ENCODE peak calls at places on chromosomes 2 and 18, in ten cellular contexts. C is fibroblast of mammary gland, Y is AG10803, R is right cardiac atrium, K is AG04449, W is kidney, N is Panc1, J is GM12878, X is BJ, V is lower lobe of right lung. D is an unnamed sample.

GRCh38 chr2:241191101-241191500 is 2.6 kb downstream of the ANO7 start:
- DNase-seq in W (peak), Y (no peak), C (no peak), X (no peak), J (no peak), R (peak), N (no peak), K (no peak), V (no peak), D (no peak)

GRCh38 chr2:234363011-234363487 is 133.8 kb downstream of the ARL4C start:
- DNase-seq in J (no peak), Y (peak), V (no peak), X (peak), K (no peak), C (peak), R (no peak), N (peak), W (no peak), D (no peak)

GRCh38 chr2:68846056-68846455 is 25.1 kb downstream of the BMP10 start:
- DNase-seq in X (no peak), N (no peak), J (no peak), Y (no peak), C (no peak), V (no peak), R (peak), W (no peak), K (no peak), D (no peak)

GRCh38 chr2:222336931-222337330 is 38.1 kb upstream of the PAX3 start:
- DNase-seq in Y (no peak), V (no peak), C (no peak), X (no peak), W (no peak), K (no peak), J (no peak), R (no peak), N (no peak), D (no peak)

GRCh38 chr2:233479616-233480489 is 86.7 kb downstream of the USP40 start:
- DNase-seq in J (no peak), C (no peak), R (no peak), X (no peak), V (no peak), N (no peak), K (no peak), W (no peak), Y (no peak), D (no peak)

GRCh38 chr2:226130192-226130591 is 669.4 kb downstream of the IRS1 start:
- DNase-seq in R (no peak), K (no peak), X (no peak), J (no peak), C (no peak), V (no peak), W (no peak), N (no peak), Y (no peak), D (no peak)

GRCh38 chr2:97995026-97995733 is 568 bp downstream of the TMEM131 start:
- DNase-seq in K (no peak), J (peak), Y (peak), R (peak), N (no peak), C (peak), V (peak), X (no peak), W (peak), D (no peak)

GRCh38 chr2:171432969-171433762 is 624 bp downstream of the METTL8 start:
- DNase-seq in X (no peak), C (peak), W (no peak), J (no peak), V (peak), R (no peak), Y (peak), K (no peak), N (peak), D (no peak)

GRCh38 chr2:126900646-126901319 is 2.1 kb downstream of the TEX51 start:
- DNase-seq in C (no peak), Y (no peak), X (no peak), R (no peak), W (peak), N (no peak), K (no peak), V (peak), J (no peak), D (no peak)

GRCh38 chr2:172009823-172010222 is 10.1 kb downstream of the METAP1D start:
- DNase-seq in N (no peak), J (no peak), X (no peak), C (no peak), V (no peak), Y (no peak), R (no peak), W (no peak), K (no peak), D (no peak)

GRCh38 chr2:148351439-148352143 is 293.0 kb upstream of the EPC2 start:
- DNase-seq in J (no peak), R (no peak), N (no peak), K (no peak), W (no peak), V (no peak), C (no peak), X (no peak), Y (no peak), D (no peak)

GRCh38 chr18:31722369-31722957 is 38.1 kb upstream of the B4GALT6 start:
- DNase-seq in C (peak), V (peak), Y (peak), R (peak), X (peak), J (peak), N (peak), W (no peak), K (no peak), D (peak)

GRCh38 chr18:22846088-22846683 is 86.9 kb upstream of the RBBP8 start:
- DNase-seq in C (peak), W (no peak), R (no peak), V (no peak), K (no peak), J (no peak), Y (peak), X (no peak), N (no peak), D (no peak)

GRCh38 chr18:961644-962355 is 57.1 kb downstream of the ADCYAP1 start:
- DNase-seq in V (no peak), Y (peak), N (peak), W (peak), C (peak), K (no peak), X (peak), R (no peak), J (no peak), D (no peak)

GRCh38 chr2:240955306-240956101 is 42.9 kb upstream of the SNED1 start:
- DNase-seq in J (no peak), C (no peak), X (no peak), V (no peak), N (no peak), K (no peak), R (peak), Y (no peak), W (no peak), D (no peak)

GRCh38 chr2:95695613-95696012 is 103.8 kb downstream of the TRIM43 start:
- DNase-seq in J (no peak), N (no peak), X (no peak), C (no peak), W (no peak), V (no peak), K (no peak), Y (no peak), R (peak), D (no peak)

GRCh38 chr18:51163543-51163942 is 33.9 kb downstream of the MEX3C start:
- DNase-seq in C (no peak), X (no peak), K (no peak), N (no peak), V (no peak), J (no peak), W (no peak), R (no peak), Y (no peak), D (no peak)

GRCh38 chr2:169511818-169512217 is 2.3 kb downstream of the KLHL41 start:
- DNase-seq in Y (no peak), C (no peak), V (no peak), K (no peak), R (no peak), N (no peak), X (no peak), W (no peak), J (no peak), D (no peak)

GRCh38 chr2:162297925-162298552 is 20.4 kb downstream of the IFIH1 start:
- DNase-seq in C (peak), N (no peak), K (peak), J (no peak), Y (peak), V (no peak), W (no peak), X (no peak), R (no peak), D (peak)

GRCh38 chr2:80417737-80418136 is 113.2 kb upstream of the LRRTM1 start:
- DNase-seq in Y (no peak), R (no peak), X (no peak), W (no peak), V (no peak), J (no peak), K (no peak), C (no peak), N (no peak), D (no peak)

GRCh38 chr2:201182650-201183372 is at the start of gene CASP10:
- DNase-seq in N (no peak), J (peak), R (no peak), X (no peak), C (peak), W (no peak), K (no peak), Y (peak), V (no peak), D (no peak)

GRCh38 chr18:12391487-12392136 is 14.6 kb upstream of the AFG3L2 start:
- DNase-seq in W (no peak), X (no peak), V (no peak), C (peak), Y (peak), R (no peak), N (peak), K (no peak), J (no peak), D (no peak)

DNA sequence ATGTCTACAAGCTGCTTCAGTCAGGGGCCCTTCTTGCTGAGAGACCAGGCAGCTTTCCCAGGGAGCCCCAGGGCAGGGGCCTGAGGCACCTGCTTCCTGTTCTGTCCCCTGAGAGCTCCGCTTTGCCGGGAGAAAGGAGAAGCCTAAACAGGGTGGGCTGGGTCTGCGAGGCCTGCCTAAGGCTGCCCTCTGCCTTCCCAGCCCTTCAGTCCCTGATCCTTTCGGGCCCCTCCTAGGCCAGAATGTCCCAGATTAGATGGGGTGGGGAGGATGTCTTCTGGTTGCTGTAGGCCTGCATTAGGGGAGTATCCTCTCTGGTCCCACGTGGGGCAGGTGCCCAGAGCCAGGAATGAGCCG is 72.4 kb downstream of the TGOLN2 start:
- DNase-seq in C (no peak), X (no peak), Y (no peak), K (no peak), J (no peak), W (no peak), V (no peak), R (no peak), N (no peak), D (no peak)
- H3K4me3 ChIP-seq in C (no peak), X (no peak), Y (no peak), K (no peak), J (no peak), W (no peak), V (no peak), R (no peak), N (no peak), D (no peak)

DNA sequence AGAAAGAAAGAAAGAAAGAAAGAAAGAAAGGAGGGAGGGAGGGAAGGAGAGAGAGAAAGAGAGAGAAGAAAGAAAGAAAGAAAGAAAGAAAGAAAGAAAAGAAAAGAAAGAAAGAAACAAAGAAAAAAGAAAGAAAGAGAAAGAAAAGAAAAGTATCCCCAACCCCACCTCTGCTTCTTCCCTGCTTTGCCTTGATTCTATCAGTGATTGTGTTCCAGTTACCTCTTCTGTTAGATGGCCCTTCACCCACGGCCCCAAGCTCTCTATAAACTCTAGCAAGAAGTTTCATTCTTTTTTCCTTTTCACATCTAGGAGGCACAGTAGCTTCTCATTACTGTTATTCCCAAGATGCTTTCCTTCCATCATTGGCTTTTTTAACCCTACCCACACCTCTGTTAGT is 1097.5 kb upstream of the ZEB2 start:
- DNase-seq in N (no peak), K (no peak), R (no peak), V (no peak), Y (no peak), C (no peak), W (no peak), X (no peak), J (no peak), D (no peak)
- H3K4me3 ChIP-seq in N (no peak), K (no peak), R (no peak), V (no peak), Y (no peak), C (no peak), W (no peak), X (no peak), J (no peak), D (no peak)

GRCh38 chr2:47767880-47768609 is 14.9 kb upstream of the MSH6 start:
- DNase-seq in N (no peak), J (no peak), Y (peak), R (peak), V (peak), X (no peak), W (peak), C (peak), K (no peak), D (no peak)
- H3K4me3 ChIP-seq in N (no peak), J (no peak), Y (no peak), R (no peak), V (no peak), X (no peak), W (no peak), C (no peak), K (no peak), D (peak)

GRCh38 chr2:238240761-238241711 is 1.2 kb upstream of the HES6 start:
- DNase-seq in J (no peak), C (peak), V (peak), X (no peak), N (no peak), R (peak), Y (no peak), W (no peak), K (no peak), D (peak)
- H3K4me3 ChIP-seq in J (no peak), C (no peak), V (peak), X (no peak), N (peak), R (peak), Y (no peak), W (no peak), K (no peak), D (peak)

GRCh38 chr18:6881034-6881800 is 151.7 kb downstream of the ARHGAP28 start:
- DNase-seq in C (peak), X (peak), N (no peak), J (no peak), V (no peak), W (no peak), R (no peak), Y (peak), K (no peak), D (peak)

GRCh38 chr18:6891788-6892187 is 162.3 kb downstream of the ARHGAP28 start:
- DNase-seq in C (peak), J (no peak), K (no peak), V (no peak), N (no peak), X (no peak), W (no peak), R (no peak), Y (no peak), D (no peak)

GRCh38 chr18:6886931-6887330 is 157.4 kb downstream of the ARHGAP28 start:
- DNase-seq in V (no peak), K (no peak), Y (no peak), R (no peak), X (no peak), C (no peak), W (no peak), N (no peak), J (no peak), D (no peak)

GRCh38 chr18:6884944-6885343 is 155.4 kb downstream of the ARHGAP28 start:
- DNase-seq in N (no peak), J (no peak), R (no peak), V (no peak), W (no peak), C (peak), K (no peak), Y (no peak), X (no peak), D (no peak)

DNA sequence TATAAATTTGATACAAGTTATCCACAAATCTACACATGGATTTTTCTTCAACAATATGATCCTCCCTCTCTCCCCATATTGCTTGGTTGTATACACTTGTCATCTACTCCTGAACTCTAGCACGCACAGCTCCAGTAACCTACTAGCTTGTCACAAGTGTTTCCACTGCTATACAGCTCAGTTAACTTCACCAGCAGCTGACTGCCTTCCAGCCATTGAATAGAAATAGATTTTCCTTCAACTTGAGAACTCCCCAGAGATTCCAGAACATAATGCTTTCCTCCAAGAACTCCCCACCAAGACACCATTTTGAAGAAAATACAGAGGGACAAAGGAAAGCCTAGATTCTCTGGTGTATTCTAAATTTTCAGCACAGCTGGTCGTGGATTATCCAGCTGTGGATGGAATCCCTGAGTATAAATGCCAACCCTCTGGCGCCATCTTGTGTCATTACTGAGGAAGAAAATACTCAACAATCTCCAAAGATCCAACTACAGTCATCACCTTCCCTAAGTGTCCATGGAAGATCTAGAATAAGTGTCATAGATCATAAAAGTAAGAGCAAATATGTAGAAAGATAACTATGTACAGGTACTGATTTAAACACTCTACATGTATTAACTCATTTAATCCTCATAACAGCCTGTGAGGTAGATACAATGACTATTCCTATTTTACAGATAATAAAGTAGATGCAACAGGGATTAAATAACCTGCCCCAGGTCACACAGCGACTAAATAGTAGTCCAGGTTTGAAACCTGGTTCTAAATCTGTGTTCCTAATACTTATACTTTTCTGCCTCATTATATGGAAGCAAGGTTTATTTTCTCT is 156.7 kb downstream of the ARHGAP28 start:
- DNase-seq in C (peak), J (no peak), K (no peak), Y (peak), N (peak), X (no peak), W (no peak), V (no peak), R (no peak), D (no peak)
- H3K4me3 ChIP-seq in C (no peak), J (no peak), K (no peak), Y (no peak), N (no peak), X (no peak), W (no peak), V (no peak), R (no peak), D (no peak)

GRCh38 chr2:101751875-101752619 is 54.5 kb downstream of the MAP4K4 start:
- DNase-seq in W (no peak), V (no peak), J (peak), K (no peak), N (no peak), C (no peak), X (no peak), R (no peak), Y (no peak), D (no peak)
- H3K4me3 ChIP-seq in W (no peak), V (no peak), J (no peak), K (no peak), N (peak), C (no peak), X (no peak), R (no peak), Y (no peak), D (no peak)

GRCh38 chr2:176189666-176190641 is 1.5 kb downstream of the HOXD1 start:
- DNase-seq in X (no peak), J (no peak), N (no peak), Y (no peak), W (no peak), C (no peak), V (no peak), K (no peak), R (no peak), D (no peak)
- H3K4me3 ChIP-seq in X (no peak), J (no peak), N (no peak), Y (peak), W (peak), C (no peak), V (peak), K (peak), R (no peak), D (no peak)

GRCh38 chr18:61840324-61840723 is 52.5 kb downstream of the RNF152 start:
- DNase-seq in V (no peak), K (no peak), Y (no peak), R (no peak), C (no peak), W (no peak), X (no peak), J (no peak), N (no peak), D (no peak)
- H3K4me3 ChIP-seq in V (no peak), K (no peak), Y (no peak), R (no peak), C (no peak), W (no peak), X (no peak), J (no peak), N (no peak), D (no peak)

DNA sequence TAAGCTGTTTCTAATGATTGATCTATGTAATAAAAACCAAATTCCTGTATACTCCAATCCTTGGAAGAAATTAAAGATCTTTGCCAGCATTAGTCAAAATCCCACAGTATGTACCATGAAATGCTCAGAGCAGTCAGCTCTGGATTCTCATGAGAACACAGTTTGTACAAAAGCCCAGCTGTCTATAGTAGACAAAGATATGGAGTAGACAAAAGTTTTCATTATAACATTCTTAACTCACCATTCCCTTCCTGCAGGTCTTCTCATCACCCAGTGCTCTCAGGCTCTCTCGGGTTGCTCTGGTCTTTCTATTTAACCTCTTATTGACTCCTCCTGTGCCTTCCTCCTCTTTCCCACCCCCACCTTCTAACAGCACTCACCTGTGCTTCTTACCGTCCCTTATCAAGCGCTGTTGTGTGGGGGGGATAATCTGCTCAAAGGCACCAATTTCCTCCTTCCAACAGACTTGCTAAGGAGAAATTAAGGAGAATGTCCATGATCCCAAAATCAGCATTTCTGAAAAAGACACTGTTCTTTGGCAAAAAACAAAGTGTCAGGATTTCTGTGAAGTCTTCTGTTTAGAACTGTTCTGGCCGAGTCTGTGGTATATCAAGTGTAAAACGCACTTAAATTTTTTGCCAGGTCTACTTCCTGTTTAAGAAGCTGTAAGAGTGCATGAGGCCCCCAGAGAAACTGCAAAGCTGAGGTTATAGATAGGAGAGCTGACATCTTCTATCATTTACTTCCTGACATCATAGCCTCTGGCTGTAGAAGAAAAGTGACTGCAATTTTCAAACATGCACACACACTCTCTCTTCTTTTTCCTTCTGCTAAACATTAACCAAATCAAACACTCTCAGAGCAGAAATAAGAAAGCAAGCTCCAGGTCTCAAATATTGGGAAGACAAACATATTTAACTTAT is 144.1 kb downstream of the EVA1A start:
- DNase-seq in R (no peak), W (no peak), V (no peak), Y (no peak), K (no peak), X (no peak), J (peak), C (no peak), N (no peak), D (no peak)
- H3K4me3 ChIP-seq in R (no peak), W (peak), V (peak), Y (no peak), K (no peak), X (no peak), J (peak), C (no peak), N (no peak), D (no peak)

D was measured in skeletal muscle cell.